ENCODE peak calls at places on chromosomes 16 and 17, in eight cellular contexts. U, H, I, M, C, J, O and A are unnamed samples.
A peak's percentile ranks its signal among the peaks of the same experiment; 100 is the strongest.

GRCh38 chr17:46192211-46192483 is 1.1 kb downstream of the KANSL1 start:
- DNase-seq in C (no peak), M (no peak), O (no peak), U (no peak), J (no peak), I (no peak), H (no peak), A (no peak)

GRCh38 chr17:7929158-7930029 is at the start of gene KCNAB3:
- DNase-seq in C (no peak), O (peak; percentile 58), I (peak; percentile 69), U (no peak), J (peak; percentile 69), M (peak; percentile 79), H (no peak), A (no peak)

GRCh38 chr16:67915831-67916723 is 15.6 kb downstream of the CTRL start:
- DNase-seq in U (no peak), O (no peak), M (no peak), J (no peak), H (no peak), I (peak; percentile 24), C (peak; percentile 46), A (no peak)

GRCh38 chr17:16273499-16273898 is 56.5 kb downstream of the PIGL start:
- DNase-seq in O (peak; percentile 86), H (no peak), M (no peak), J (no peak), I (peak; percentile 77), U (no peak), C (no peak), A (no peak)

GRCh38 chr17:73508057-73508930 is 136.0 kb downstream of the SDK2 start:
- DNase-seq in I (no peak), O (no peak), U (no peak), C (no peak), M (no peak), J (no peak), H (no peak), A (no peak)

GRCh38 chr17:81821603-81822311 is 11.3 kb downstream of the MCRIP1 start:
- DNase-seq in J (peak; percentile 86), H (no peak), M (peak; percentile 93), U (peak; percentile 55), I (peak; percentile 29), O (peak; percentile 53), C (peak; percentile 38), A (no peak)

GRCh38 chr16:81231014-81231413 is 7.5 kb upstream of the BCO1 start:
- DNase-seq in M (no peak), I (no peak), H (peak; percentile 3), O (no peak), C (no peak), J (no peak), U (no peak), A (no peak)

GRCh38 chr16:54067317-54068065 is 219.1 kb downstream of the IRX3 start:
- DNase-seq in I (no peak), O (no peak), C (no peak), U (no peak), J (no peak), M (no peak), H (no peak), A (no peak)

GRCh38 chr16:66058181-66058580 is 308.3 kb upstream of the CDH5 start:
- DNase-seq in C (no peak), H (no peak), I (peak; percentile 78), U (no peak), J (no peak), O (no peak), M (no peak), A (no peak)

GRCh38 chr17:38417210-38417951 is 10.9 kb upstream of the ARHGAP23 start:
- DNase-seq in J (no peak), C (no peak), H (peak; percentile 56), M (peak; percentile 72), U (no peak), I (no peak), O (no peak), A (no peak)

GRCh38 chr16:3021449-3022207 is 1.5 kb downstream of the TNFRSF12A start:
- DNase-seq in M (peak; percentile 90), C (peak; percentile 88), O (peak; percentile 91), J (peak; percentile 91), H (peak; percentile 80), U (peak; percentile 77), I (peak; percentile 94), A (peak; percentile 70)
- TF ChIP-seq CTCF in M (no peak), C (peak; percentile 23), O (peak; percentile 48), J (peak; percentile 30), H (peak; percentile 66), U (no peak), I (peak; percentile 38), A (peak; percentile 11)

DNA sequence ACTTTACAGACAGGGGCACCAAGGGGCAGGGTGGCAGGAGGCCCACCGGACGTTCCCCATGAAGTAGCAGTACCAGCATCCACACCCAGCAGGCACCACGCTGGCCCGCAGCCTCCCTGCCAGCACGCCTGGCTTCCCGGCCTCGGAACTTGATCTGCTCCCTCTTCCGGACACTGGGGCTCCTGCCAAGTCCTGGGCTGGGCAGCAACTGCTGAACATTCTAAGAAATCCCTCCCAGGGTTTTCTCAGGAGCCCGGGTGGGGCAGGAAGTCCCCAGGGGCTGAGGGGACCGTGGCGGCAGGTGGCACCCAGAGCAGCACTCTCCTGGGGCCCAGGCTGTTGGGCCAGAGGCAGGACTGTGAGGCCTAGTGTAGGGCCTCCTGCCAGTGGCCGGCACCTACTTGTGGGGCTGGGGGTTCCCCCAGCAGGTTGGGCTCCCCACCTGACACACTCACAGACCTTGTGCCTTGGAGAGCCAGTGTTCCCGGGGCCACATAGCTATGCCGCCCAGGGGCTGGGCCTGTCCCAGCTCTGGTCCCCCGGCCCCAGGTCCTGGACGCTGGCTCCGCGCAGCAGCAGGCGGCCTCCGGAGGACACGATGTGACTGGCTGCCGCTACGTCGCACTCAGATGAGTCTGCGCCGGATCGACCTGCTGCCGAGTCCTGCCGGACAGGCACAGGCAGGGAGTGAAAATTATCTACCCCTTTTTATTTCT is 86.2 kb upstream of the CBX4 start:
- DNase-seq in U (no peak), J (peak; percentile 77), C (peak; percentile 97), M (no peak), I (peak; percentile 25), H (no peak), O (no peak), A (no peak)
- TF ChIP-seq CTCF in U (no peak), J (no peak), C (no peak), M (no peak), I (peak; percentile 5), H (no peak), O (peak; percentile 33), A (no peak)

DNA sequence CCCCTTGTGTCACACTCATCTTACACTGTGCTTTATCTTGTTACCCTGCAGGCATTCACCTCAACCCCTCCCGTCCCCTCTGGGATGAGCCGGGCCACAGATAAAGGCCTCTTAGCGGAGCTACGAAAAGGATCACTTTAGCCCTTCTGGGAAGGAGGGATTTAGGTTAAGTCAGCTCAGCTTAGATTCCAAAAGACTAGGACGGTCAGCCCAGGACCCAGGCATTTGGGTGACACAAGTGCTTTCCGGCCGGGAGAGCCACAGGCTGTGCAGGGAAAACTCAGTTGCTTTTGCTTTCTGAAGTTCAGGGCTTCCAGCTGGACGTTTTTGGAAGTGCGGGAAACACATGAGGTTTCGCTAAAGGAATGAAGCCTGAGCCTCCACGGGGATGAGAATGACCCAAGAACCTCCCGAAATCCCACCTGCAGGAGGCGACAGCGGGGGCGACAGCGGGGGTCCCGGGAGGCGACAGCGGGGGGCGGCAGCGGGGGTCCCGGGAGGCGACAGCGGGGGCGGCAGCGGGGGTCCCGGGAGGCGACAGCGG is 11.6 kb upstream of the METRNL start:
- DNase-seq in O (no peak), U (peak; percentile 19), M (peak; percentile 44), H (no peak), J (peak; percentile 5), C (no peak), I (peak; percentile 16), A (no peak)
- TF ChIP-seq CTCF in O (no peak), U (no peak), M (no peak), H (no peak), J (no peak), C (no peak), I (peak; percentile 2), A (no peak)

GRCh38 chr16:1538804-1539520 is 5.5 kb downstream of the TMEM204 start:
- DNase-seq in J (no peak), H (peak; percentile 35), M (no peak), O (no peak), C (no peak), I (no peak), U (no peak), A (no peak)
- TF ChIP-seq CTCF in J (no peak), H (peak; percentile 62), M (no peak), O (no peak), C (no peak), I (no peak), U (no peak), A (no peak)

DNA sequence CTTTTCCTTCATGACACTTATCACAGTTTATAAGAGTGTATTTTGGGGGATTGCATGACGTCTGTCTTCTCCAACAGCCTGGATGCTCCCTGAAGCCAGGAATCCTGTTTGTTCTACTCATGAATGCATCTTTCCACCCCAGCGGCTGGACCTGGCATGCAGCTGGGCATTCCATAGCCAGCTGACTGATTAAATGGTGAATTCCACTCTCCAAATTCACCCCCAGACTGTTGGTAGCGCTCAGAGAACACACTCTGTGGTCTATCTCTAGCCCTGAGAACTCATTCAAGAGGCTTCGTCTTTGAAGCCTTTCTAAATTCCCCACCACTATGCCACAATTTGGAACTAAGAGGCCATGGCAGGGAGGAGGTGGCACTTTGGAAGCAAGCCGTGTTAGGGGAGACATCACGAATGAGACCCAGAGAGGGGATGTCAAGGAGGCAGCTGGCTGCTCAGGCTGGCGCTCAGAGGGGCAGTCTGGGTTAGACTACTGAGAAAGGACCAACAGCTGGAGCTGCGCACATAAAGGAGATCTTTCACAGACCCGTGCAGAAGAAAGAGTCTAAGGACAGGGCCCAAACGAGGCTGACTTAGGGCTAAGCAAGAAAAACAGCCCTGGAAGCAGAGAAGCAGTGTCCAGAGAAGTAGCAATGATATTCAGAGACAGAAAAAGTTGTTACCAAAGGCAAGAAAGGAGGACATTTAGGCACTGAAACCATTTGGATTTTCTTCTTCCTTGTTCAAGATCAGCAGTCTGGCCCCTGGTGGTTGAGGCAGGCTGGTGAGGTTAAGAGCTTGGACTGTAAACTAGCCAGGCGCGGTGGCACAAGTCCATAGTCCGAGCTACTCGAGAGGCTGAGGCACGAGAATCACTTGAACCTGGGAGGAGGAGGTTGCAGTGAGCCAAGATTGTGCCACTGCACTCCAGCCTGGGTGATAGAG is 42.4 kb upstream of the ZNF629 start:
- DNase-seq in C (peak; percentile 75), H (no peak), J (peak; percentile 77), I (no peak), O (no peak), U (no peak), M (no peak), A (no peak)
- TF ChIP-seq CTCF in C (peak; percentile 12), H (no peak), J (no peak), I (no peak), O (peak; percentile 6), U (no peak), M (no peak), A (no peak)

GRCh38 chr16:79334127-79334526 is 266.4 kb downstream of the MAF start:
- DNase-seq in I (no peak), C (peak; percentile 38), U (no peak), M (no peak), J (no peak), O (no peak), H (peak; percentile 19), A (no peak)
- TF ChIP-seq CTCF in I (no peak), C (no peak), U (no peak), M (no peak), J (peak; percentile 20), O (no peak), H (peak; percentile 77), A (peak; percentile 41)